ENCODE peak calls at places on chromosome 20, in eight cellular contexts. One of them, this sample, is unnamed.

GRCh38 chr20:52748235-52748950 is 223.8 kb upstream of the TSHZ2 start:
- DNase-seq in Calu3: no peak
- DNase-seq in effector memory CD8-positive, alpha-beta T cell: no peak
- DNase-seq in H9: no peak
- DNase-seq in fibroblast of lung: peak
- DNase-seq in AG04450: no peak
- DNase-seq in RKO: no peak
- DNase-seq in G401: peak
- DNase-seq in this sample: no peak

GRCh38 chr20:46631212-46631869 is 19.9 kb downstream of the SLC13A3 start:
- DNase-seq in Calu3: peak
- DNase-seq in effector memory CD8-positive, alpha-beta T cell: no peak
- DNase-seq in H9: no peak
- DNase-seq in fibroblast of lung: peak
- DNase-seq in AG04450: no peak
- DNase-seq in RKO: peak
- DNase-seq in G401: no peak
- DNase-seq in this sample: no peak

GRCh38 chr20:45008521-45009049 is 42.3 kb downstream of the STK4 start:
- DNase-seq in Calu3: no peak
- DNase-seq in effector memory CD8-positive, alpha-beta T cell: no peak
- DNase-seq in H9: no peak
- DNase-seq in fibroblast of lung: no peak
- DNase-seq in AG04450: no peak
- DNase-seq in RKO: no peak
- DNase-seq in G401: no peak
- DNase-seq in this sample: no peak

GRCh38 chr20:36086767-36087166 is 67.8 kb upstream of the EPB41L1 start:
- DNase-seq in Calu3: peak
- DNase-seq in effector memory CD8-positive, alpha-beta T cell: no peak
- DNase-seq in H9: no peak
- DNase-seq in fibroblast of lung: no peak
- DNase-seq in AG04450: no peak
- DNase-seq in RKO: no peak
- DNase-seq in G401: no peak
- DNase-seq in this sample: no peak

GRCh38 chr20:56157530-56158203 is 90.9 kb upstream of the MC3R start:
- DNase-seq in Calu3: no peak
- DNase-seq in effector memory CD8-positive, alpha-beta T cell: no peak
- DNase-seq in H9: no peak
- DNase-seq in fibroblast of lung: no peak
- DNase-seq in AG04450: no peak
- DNase-seq in RKO: no peak
- DNase-seq in G401: no peak
- DNase-seq in this sample: no peak

GRCh38 chr20:59751075-59751711 is 146.9 kb downstream of the PHACTR3 start:
- DNase-seq in Calu3: peak
- DNase-seq in effector memory CD8-positive, alpha-beta T cell: no peak
- DNase-seq in H9: peak
- DNase-seq in fibroblast of lung: peak
- DNase-seq in AG04450: no peak
- DNase-seq in RKO: peak
- DNase-seq in G401: peak
- DNase-seq in this sample: no peak

GRCh38 chr20:50333856-50334255 is 143.2 kb downstream of the CEBPB start:
- DNase-seq in Calu3: no peak
- DNase-seq in effector memory CD8-positive, alpha-beta T cell: no peak
- DNase-seq in H9: no peak
- DNase-seq in fibroblast of lung: peak
- DNase-seq in AG04450: peak
- DNase-seq in RKO: no peak
- DNase-seq in G401: no peak
- DNase-seq in this sample: peak

GRCh38 chr20:25014816-25015215 is 22.3 kb upstream of the APMAP start:
- DNase-seq in Calu3: no peak
- DNase-seq in effector memory CD8-positive, alpha-beta T cell: no peak
- DNase-seq in H9: no peak
- DNase-seq in fibroblast of lung: no peak
- DNase-seq in AG04450: no peak
- DNase-seq in RKO: no peak
- DNase-seq in G401: no peak
- DNase-seq in this sample: no peak

GRCh38 chr20:22004946-22005345 is 299.5 kb downstream of the PAX1 start:
- DNase-seq in Calu3: no peak
- DNase-seq in effector memory CD8-positive, alpha-beta T cell: no peak
- DNase-seq in H9: no peak
- DNase-seq in fibroblast of lung: peak
- DNase-seq in AG04450: no peak
- DNase-seq in RKO: peak
- DNase-seq in G401: no peak
- DNase-seq in this sample: no peak

GRCh38 chr20:43744966-43745733 is 18.3 kb upstream of the GTSF1L start:
- DNase-seq in Calu3: peak
- DNase-seq in effector memory CD8-positive, alpha-beta T cell: no peak
- DNase-seq in H9: no peak
- DNase-seq in fibroblast of lung: no peak
- DNase-seq in AG04450: no peak
- DNase-seq in RKO: no peak
- DNase-seq in G401: no peak
- DNase-seq in this sample: no peak

GRCh38 chr20:10658051-10658823 is 15.6 kb downstream of the JAG1 start:
- DNase-seq in Calu3: no peak
- DNase-seq in effector memory CD8-positive, alpha-beta T cell: no peak
- DNase-seq in H9: no peak
- DNase-seq in fibroblast of lung: no peak
- DNase-seq in AG04450: no peak
- DNase-seq in RKO: no peak
- DNase-seq in G401: no peak
- DNase-seq in this sample: no peak

GRCh38 chr20:46212252-46212651 is 94.1 kb downstream of the CD40 start:
- DNase-seq in Calu3: no peak
- DNase-seq in effector memory CD8-positive, alpha-beta T cell: no peak
- DNase-seq in H9: no peak
- DNase-seq in fibroblast of lung: no peak
- DNase-seq in AG04450: no peak
- DNase-seq in RKO: no peak
- DNase-seq in G401: no peak
- DNase-seq in this sample: no peak

GRCh38 chr20:4457566-4458543 is 263.9 kb upstream of the PRND start:
- DNase-seq in Calu3: no peak
- DNase-seq in effector memory CD8-positive, alpha-beta T cell: no peak
- DNase-seq in H9: no peak
- DNase-seq in fibroblast of lung: no peak
- DNase-seq in AG04450: no peak
- DNase-seq in RKO: no peak
- DNase-seq in G401: no peak
- DNase-seq in this sample: no peak

GRCh38 chr20:13017235-13017634 is 8.5 kb downstream of the SPTLC3 start:
- DNase-seq in Calu3: no peak
- DNase-seq in effector memory CD8-positive, alpha-beta T cell: no peak
- DNase-seq in H9: no peak
- DNase-seq in fibroblast of lung: peak
- DNase-seq in AG04450: no peak
- DNase-seq in RKO: peak
- DNase-seq in G401: no peak
- DNase-seq in this sample: no peak

GRCh38 chr20:45998761-45999160 is 9.9 kb upstream of the MMP9 start:
- DNase-seq in Calu3: no peak
- DNase-seq in effector memory CD8-positive, alpha-beta T cell: no peak
- DNase-seq in H9: no peak
- DNase-seq in fibroblast of lung: no peak
- DNase-seq in AG04450: no peak
- DNase-seq in RKO: no peak
- DNase-seq in G401: no peak
- DNase-seq in this sample: no peak

GRCh38 chr20:44848254-44849015 is 37.1 kb upstream of the YWHAB start:
- DNase-seq in Calu3: no peak
- DNase-seq in effector memory CD8-positive, alpha-beta T cell: no peak
- DNase-seq in H9: no peak
- DNase-seq in fibroblast of lung: no peak
- DNase-seq in AG04450: no peak
- DNase-seq in RKO: no peak
- DNase-seq in G401: no peak
- DNase-seq in this sample: no peak

GRCh38 chr20:54099894-54100293 is 29.5 kb upstream of the BCAS1 start:
- DNase-seq in Calu3: no peak
- DNase-seq in effector memory CD8-positive, alpha-beta T cell: no peak
- DNase-seq in H9: no peak
- DNase-seq in fibroblast of lung: no peak
- DNase-seq in AG04450: no peak
- DNase-seq in RKO: no peak
- DNase-seq in G401: no peak
- DNase-seq in this sample: no peak

GRCh38 chr20:5844063-5844681 is 94.0 kb downstream of the SHLD1 start:
- DNase-seq in Calu3: no peak
- DNase-seq in effector memory CD8-positive, alpha-beta T cell: no peak
- DNase-seq in H9: no peak
- DNase-seq in fibroblast of lung: peak
- DNase-seq in AG04450: no peak
- DNase-seq in RKO: peak
- DNase-seq in G401: no peak
- DNase-seq in this sample: no peak

GRCh38 chr20:53149184-53149651 is 177.1 kb downstream of the TSHZ2 start:
- DNase-seq in Calu3: no peak
- DNase-seq in effector memory CD8-positive, alpha-beta T cell: no peak
- DNase-seq in H9: no peak
- DNase-seq in fibroblast of lung: no peak
- DNase-seq in AG04450: no peak
- DNase-seq in RKO: no peak
- DNase-seq in G401: no peak
- DNase-seq in this sample: no peak

GRCh38 chr20:63093966-63094766 is 87.4 kb upstream of the BHLHE23 start:
- DNase-seq in Calu3: no peak
- DNase-seq in effector memory CD8-positive, alpha-beta T cell: no peak
- DNase-seq in H9: peak
- DNase-seq in fibroblast of lung: no peak
- DNase-seq in AG04450: no peak
- DNase-seq in RKO: no peak
- DNase-seq in G401: no peak
- DNase-seq in this sample: no peak